ENCODE peak calls at places on chromosomes 11 and 22, in nine cellular contexts. U is colonic mucosa; Q is PC-3; L is dorsolateral prefrontal cortex; T is CD8-positive, alpha-beta T cell; Y is PC-9; K is HCT116; J is Panc1; C is spleen. W is an unnamed sample.

GRCh38 chr11:133576351-133576750 is 44.0 kb upstream of the OPCML start:
- DNase-seq in Q (no peak), L (no peak), T (no peak), Y (no peak), J (no peak), C (no peak), K (no peak), U (no peak), W (no peak)

GRCh38 chr11:78256962-78257361 is 68.2 kb downstream of the USP35 start:
- DNase-seq in Y (no peak), U (peak), Q (no peak), T (no peak), L (peak), J (no peak), C (no peak), K (no peak), W (peak)

GRCh38 chr11:68710445-68710844 is 26.1 kb downstream of the GAL start:
- DNase-seq in Y (no peak), C (no peak), U (no peak), Q (no peak), L (no peak), J (no peak), T (no peak), K (no peak), W (no peak)

GRCh38 chr22:46915978-46916730 is 153.7 kb downstream of the TBC1D22A start:
- DNase-seq in K (no peak), U (peak), J (no peak), Y (no peak), C (no peak), Q (no peak), L (no peak), T (peak), W (no peak)

GRCh38 chr11:36345084-36345511 is 49.0 kb downstream of the PRR5L start:
- DNase-seq in Q (no peak), U (peak), L (no peak), T (no peak), K (no peak), Y (no peak), C (peak), J (no peak), W (no peak)

GRCh38 chr22:44566911-44567310 is 68.9 kb upstream of the RTL6 start:
- DNase-seq in Y (no peak), Q (no peak), U (no peak), T (no peak), C (peak), L (peak), J (no peak), K (no peak), W (no peak)

GRCh38 chr22:19118601-19118880 is 3.7 kb downstream of the DGCR2 start:
- DNase-seq in U (no peak), Y (no peak), L (no peak), Q (no peak), K (no peak), J (no peak), C (no peak), T (no peak), W (no peak)

GRCh38 chr22:30691204-30691603 is 3.5 kb upstream of the OSBP2 start:
- DNase-seq in K (no peak), T (no peak), C (no peak), L (no peak), Y (no peak), U (no peak), J (no peak), Q (no peak), W (no peak)

GRCh38 chr22:19806213-19807160 is 45.9 kb downstream of the TBX1 start:
- DNase-seq in Q (peak), J (peak), L (peak), Y (peak), C (peak), T (no peak), U (peak), K (peak), W (peak)

GRCh38 chr11:111307472-111308108 is 9.2 kb downstream of the POU2AF3 start:
- DNase-seq in K (no peak), Q (peak), Y (no peak), L (no peak), T (no peak), J (no peak), U (no peak), C (no peak), W (no peak)

GRCh38 chr11:106786251-106786650 is 232.0 kb downstream of the GUCY1A2 start:
- DNase-seq in J (no peak), K (no peak), Y (no peak), T (no peak), C (no peak), Q (no peak), L (no peak), U (no peak), W (no peak)

GRCh38 chr11:8318536-8318935 is 54.9 kb upstream of the LMO1 start:
- DNase-seq in L (no peak), C (peak), T (no peak), Y (no peak), U (no peak), Q (no peak), J (no peak), K (no peak), W (no peak)

GRCh38 chr11:126636911-126637799 is 281.7 kb downstream of the ST3GAL4 start:
- DNase-seq in C (no peak), J (no peak), Y (no peak), L (no peak), T (no peak), K (no peak), Q (no peak), U (no peak), W (no peak)

GRCh38 chr22:26949193-26949592 is 291.8 kb downstream of the MIAT start:
- DNase-seq in U (no peak), Q (peak), C (no peak), T (no peak), J (no peak), L (no peak), Y (no peak), K (no peak), W (no peak)

GRCh38 chr11:112157274-112157766 is 6.6 kb downstream of the IL18 start:
- DNase-seq in U (no peak), C (no peak), K (peak), L (no peak), J (peak), Y (peak), Q (peak), T (no peak), W (no peak)

GRCh38 chr11:111077938-111078337 is 167.6 kb upstream of the POU2AF2 start:
- DNase-seq in L (no peak), U (no peak), K (no peak), C (no peak), Q (no peak), Y (no peak), T (no peak), J (no peak), W (no peak)

GRCh38 chr11:15645201-15645600 is 530.5 kb downstream of the INSC start:
- DNase-seq in U (peak), T (no peak), K (no peak), L (no peak), J (no peak), Q (no peak), Y (no peak), C (no peak), W (no peak)

GRCh38 chr11:45026835-45027234 is 76.2 kb upstream of the TP53I11 start:
- DNase-seq in T (peak), C (no peak), L (no peak), J (no peak), K (no peak), U (no peak), Y (no peak), Q (no peak), W (no peak)

GRCh38 chr11:25065711-25066110 is 568.9 kb downstream of the LUZP2 start:
- DNase-seq in Y (peak), U (no peak), L (no peak), K (no peak), Q (peak), T (no peak), C (no peak), J (peak), W (no peak)

GRCh38 chr22:38035530-38035885 is 21.7 kb upstream of the PICK1 start:
- DNase-seq in Y (no peak), U (no peak), J (no peak), K (no peak), T (no peak), L (no peak), C (no peak), Q (no peak), W (no peak)

GRCh38 chr11:71998649-71999310 is at the start of gene IL18BP:
- DNase-seq in Y (no peak), U (no peak), T (peak), J (no peak), K (no peak), C (peak), L (no peak), Q (no peak), W (no peak)

GRCh38 chr11:126628790-126629621 is 273.5 kb downstream of the ST3GAL4 start:
- DNase-seq in C (no peak), J (no peak), T (no peak), L (peak), Y (no peak), U (no peak), Q (no peak), K (no peak), W (no peak)

GRCh38 chr11:102367364-102367763 is 20.4 kb downstream of the BIRC2 start:
- DNase-seq in C (no peak), Y (peak), K (no peak), J (no peak), T (no peak), Q (peak), L (no peak), U (no peak), W (no peak)

GRCh38 chr22:35455529-35455928 is 55.6 kb downstream of the MCM5 start:
- DNase-seq in Q (no peak), U (no peak), L (no peak), J (no peak), T (no peak), Y (no peak), K (no peak), C (no peak), W (no peak)

GRCh38 chr22:35456757-35457156 is 56.8 kb downstream of the MCM5 start:
- DNase-seq in Q (no peak), T (no peak), U (no peak), C (no peak), Y (no peak), K (no peak), L (no peak), J (no peak), W (no peak)

GRCh38 chr22:35452351-35452781 is 52.4 kb downstream of the MCM5 start:
- DNase-seq in J (no peak), C (no peak), U (peak), T (no peak), Q (no peak), L (no peak), Y (no peak), K (no peak), W (peak)

GRCh38 chr22:35452810-35453743 is 53.1 kb downstream of the MCM5 start:
- DNase-seq in Y (no peak), Q (no peak), T (no peak), C (no peak), K (no peak), U (no peak), J (no peak), L (no peak), W (no peak)

DNA sequence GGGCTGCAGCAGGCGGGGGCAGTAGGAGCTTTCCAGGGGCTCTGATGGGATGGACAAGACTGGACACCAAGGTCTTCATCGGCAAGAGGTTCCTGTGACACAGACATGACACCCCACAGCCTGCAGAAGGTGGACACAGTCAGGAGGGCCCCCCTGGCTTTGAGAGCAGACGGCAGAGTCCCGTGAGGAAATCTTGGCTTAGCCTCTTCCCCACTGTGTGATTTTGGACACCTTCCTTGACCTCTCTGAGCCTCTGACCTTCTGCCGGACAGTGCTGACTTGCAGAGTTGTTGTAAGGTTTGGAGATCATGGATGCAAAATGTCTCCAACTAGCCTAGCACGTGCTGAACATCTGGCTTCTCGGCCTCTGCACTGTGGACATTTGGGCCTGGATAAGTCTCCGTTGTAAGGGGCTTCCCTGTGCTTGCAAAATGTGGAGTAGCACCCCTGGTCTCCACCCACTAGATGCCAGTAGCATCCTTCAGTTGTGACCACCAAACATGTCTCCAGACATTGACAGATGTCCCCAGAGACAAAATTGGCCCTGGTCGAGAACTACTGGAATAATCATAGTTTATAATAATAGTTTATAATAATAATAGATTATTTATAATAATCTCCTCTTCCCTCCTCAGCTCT is 54.6 kb downstream of the MCM5 start:
- DNase-seq in Q (peak), L (no peak), C (no peak), U (no peak), K (no peak), Y (no peak), T (no peak), J (no peak), W (no peak)
- TF ChIP-seq CTCF in Q (no peak), L (peak), C (no peak), U (no peak), K (no peak), Y (peak), T (no peak), J (no peak), W (no peak)

GRCh38 chr11:3969200-3969599 is 113.7 kb downstream of the STIM1 start:
- DNase-seq in U (no peak), C (no peak), L (no peak), J (no peak), Q (no peak), T (no peak), K (no peak), Y (no peak), W (no peak)

GRCh38 chr11:3971756-3972404 is 116.4 kb downstream of the STIM1 start:
- DNase-seq in J (no peak), U (no peak), L (no peak), C (no peak), T (no peak), Q (peak), K (no peak), Y (peak), W (no peak)

GRCh38 chr11:3967695-3968094 is 112.2 kb downstream of the STIM1 start:
- DNase-seq in U (no peak), Y (no peak), K (no peak), J (no peak), Q (no peak), C (no peak), T (no peak), L (no peak), W (no peak)

GRCh38 chr11:3970101-3970500 is 114.6 kb downstream of the STIM1 start:
- DNase-seq in U (no peak), Y (no peak), L (no peak), T (no peak), J (no peak), C (no peak), K (no peak), Q (no peak), W (no peak)

DNA sequence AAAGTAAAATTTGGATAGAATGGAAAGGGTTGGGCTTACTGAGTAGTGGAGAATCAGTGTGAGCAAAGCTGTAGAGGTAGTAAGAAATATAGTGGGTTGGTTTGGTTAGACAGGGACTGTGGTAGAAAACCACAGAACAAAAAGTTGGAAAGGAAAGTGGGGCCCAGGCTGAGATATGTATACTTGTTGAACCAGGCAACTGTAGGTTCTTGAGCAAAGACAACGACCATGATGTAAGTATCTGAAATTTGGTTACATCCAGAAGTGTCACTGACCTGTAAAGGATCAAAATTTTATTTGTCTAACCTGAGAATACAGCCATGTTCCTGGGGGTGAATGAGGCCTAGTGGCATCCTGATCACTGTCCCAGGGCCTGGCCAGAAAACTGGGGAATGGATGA is 114.1 kb downstream of the STIM1 start:
- DNase-seq in U (no peak), C (no peak), L (no peak), K (no peak), Q (no peak), Y (no peak), J (no peak), T (no peak), W (no peak)
- H3K4me3 ChIP-seq in U (no peak), C (no peak), L (no peak), K (no peak), Q (no peak), Y (no peak), J (no peak), T (no peak), W (no peak)

DNA sequence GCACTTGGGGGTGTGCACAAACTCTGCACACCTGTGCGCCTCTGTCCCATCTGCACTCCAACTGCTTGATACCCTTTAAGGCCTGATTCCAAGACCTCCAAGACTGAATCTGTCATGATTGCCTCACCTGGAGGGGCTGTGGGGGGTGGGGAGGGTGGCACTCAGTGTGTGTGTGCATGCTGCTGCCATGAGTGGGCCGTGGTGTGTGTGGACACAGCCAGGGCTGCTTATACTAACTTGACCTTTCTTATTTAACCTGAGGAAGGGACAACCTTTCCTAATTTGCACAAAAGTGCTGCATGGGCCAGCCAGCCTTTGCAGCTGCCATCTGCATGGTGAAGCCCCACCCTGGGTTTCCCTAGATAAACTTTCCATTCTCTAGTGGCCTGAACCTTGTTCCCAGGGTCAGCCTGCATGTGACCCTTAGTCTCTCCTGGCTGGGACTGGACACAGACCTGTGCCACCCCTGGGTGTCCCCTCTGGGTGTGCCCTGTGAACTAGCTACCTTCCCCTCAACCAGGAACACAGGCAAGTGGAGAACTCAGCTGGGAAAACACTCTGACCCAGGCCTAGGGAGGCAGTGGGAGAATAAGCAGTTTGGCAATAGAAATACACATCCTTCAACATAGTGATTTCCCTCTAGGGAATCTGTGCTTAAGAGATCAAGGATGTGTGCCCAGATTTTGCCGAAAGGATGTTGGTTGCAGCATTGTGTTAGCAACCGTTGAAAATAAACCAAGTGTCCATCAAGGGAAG is 45.4 kb upstream of the DKK3 start:
- DNase-seq in L (no peak), C (no peak), Y (no peak), U (no peak), K (no peak), Q (no peak), T (peak), J (no peak), W (no peak)
- H3K27ac ChIP-seq in L (no peak), C (no peak), Y (no peak), U (no peak), K (no peak), Q (no peak), T (no peak), J (peak), W (no peak)

GRCh38 chr11:116840224-116840745 is 2.9 kb upstream of the APOA1 start:
- DNase-seq in U (no peak), Y (no peak), L (peak), K (no peak), C (peak), T (no peak), Q (no peak), J (no peak), W (no peak)
- TF ChIP-seq CTCF in U (no peak), Y (no peak), L (peak), K (no peak), C (no peak), T (no peak), Q (peak), J (no peak), W (no peak)

GRCh38 chr11:43934359-43935130 is 7.9 kb upstream of the C11orf96 start:
- DNase-seq in J (no peak), Q (no peak), T (no peak), K (no peak), L (no peak), C (no peak), Y (no peak), U (no peak), W (no peak)
- H3K4me3 ChIP-seq in J (no peak), Q (no peak), T (no peak), K (no peak), L (no peak), C (no peak), Y (no peak), U (no peak), W (no peak)

DNA sequence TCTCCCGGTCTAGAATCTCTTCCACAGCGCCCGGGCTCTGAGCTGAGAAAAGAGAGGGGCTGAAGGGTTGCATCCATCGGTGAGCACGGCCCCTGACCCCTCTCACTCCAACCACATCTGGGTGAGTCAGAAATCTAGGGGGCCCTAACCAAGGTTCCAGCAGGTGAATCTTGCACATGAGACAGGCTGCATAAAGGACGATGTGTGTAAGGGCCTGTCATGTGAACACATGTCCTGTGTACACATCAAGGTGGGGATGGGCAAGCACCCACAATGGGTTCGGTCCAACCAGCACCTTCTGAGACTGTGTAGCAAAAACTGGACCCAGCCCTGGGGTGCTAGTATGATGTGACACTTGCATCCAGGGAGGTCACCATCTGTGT is 1.2 kb downstream of the BET1L start:
- DNase-seq in C (no peak), K (no peak), T (peak), L (no peak), Q (no peak), U (peak), Y (no peak), J (no peak), W (peak)
- H3K27ac ChIP-seq in C (peak), K (peak), T (peak), L (no peak), Q (no peak), U (no peak), Y (no peak), J (peak), W (peak)

GRCh38 chr22:25359601-25360261 is 140.3 kb downstream of the CRYBB2 start:
- DNase-seq in Q (no peak), C (peak), T (no peak), K (no peak), U (no peak), Y (no peak), L (peak), J (no peak), W (no peak)
- TF ChIP-seq CTCF in Q (no peak), C (no peak), T (no peak), K (no peak), U (no peak), Y (no peak), L (no peak), J (no peak), W (no peak)

DNA sequence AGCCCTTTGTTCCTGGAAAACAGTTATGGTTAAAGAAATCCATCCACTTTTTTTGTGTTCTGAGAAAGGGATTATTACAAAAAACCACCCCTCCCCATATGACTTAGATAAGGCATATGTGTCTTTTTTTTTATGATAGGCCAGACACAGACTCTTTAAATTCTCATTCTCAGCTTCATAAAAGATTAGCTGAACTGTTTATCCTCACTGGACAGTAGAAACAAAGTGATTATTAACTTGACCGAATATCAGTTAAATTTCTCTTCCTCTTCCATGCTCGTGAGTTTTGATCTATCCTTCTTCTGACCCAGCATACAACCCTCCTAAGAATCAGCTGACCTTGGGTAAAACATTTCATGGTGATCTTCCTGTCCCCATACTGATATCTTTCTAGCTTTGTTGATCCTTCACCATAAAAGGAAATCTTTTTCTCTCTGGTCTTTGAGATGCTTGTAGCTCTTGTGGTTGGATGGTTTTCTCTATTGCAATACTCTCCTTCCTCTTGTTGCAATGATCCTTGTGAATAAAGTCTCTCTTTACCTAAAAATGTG is 26.2 kb downstream of the OR2AG2 start:
- DNase-seq in J (no peak), U (no peak), Y (no peak), C (no peak), L (no peak), K (no peak), T (no peak), Q (no peak), W (no peak)
- H3K4me3 ChIP-seq in J (no peak), U (peak), Y (no peak), C (peak), L (no peak), K (no peak), T (peak), Q (no peak), W (no peak)

W was measured in lung.